ENCODE peak calls at places on chromosomes 7 and 10, in five cellular contexts. G, C, V, R and X are unnamed samples.

GRCh38 chr10:43231523-43232078 is 35.3 kb downstream of the RASGEF1A start:
- DNase-seq in G (peak; percentile 6), C (no peak), V (no peak), R (no peak), X (no peak)

GRCh38 chr7:47807756-47808155 is 140.5 kb downstream of the PKD1L1 start:
- DNase-seq in G (no peak), C (no peak), V (no peak), R (no peak), X (no peak)

GRCh38 chr7:80095545-80095944 is 39.1 kb upstream of the GNAI1 start:
- DNase-seq in G (no peak), C (peak; percentile 45), V (no peak), R (peak; percentile 56), X (no peak)

GRCh38 chr10:23461557-23461956 is 22.7 kb downstream of the OTUD1 start:
- DNase-seq in G (no peak), C (no peak), V (no peak), R (no peak), X (no peak)

GRCh38 chr7:86969865-86970264 is 89.6 kb downstream of the ELAPOR2 start:
- DNase-seq in G (no peak), C (no peak), V (no peak), R (no peak), X (no peak)

GRCh38 chr7:101172854-101173751 is 7.0 kb downstream of the NAT16 start:
- DNase-seq in G (no peak), C (peak; percentile 91), V (peak; percentile 46), R (peak; percentile 58), X (no peak)

GRCh38 chr7:92158660-92159575 is 20.0 kb downstream of the LRRD1 start:
- DNase-seq in G (no peak), C (peak; percentile 71), V (no peak), R (peak; percentile 91), X (peak; percentile 48)

GRCh38 chr7:36667007-36667406 is 57.3 kb downstream of the AOAH start:
- DNase-seq in G (no peak), C (no peak), V (no peak), R (peak; percentile 37), X (no peak)

GRCh38 chr10:77552252-77552651 is 85.4 kb downstream of the KCNMA1 start:
- DNase-seq in G (no peak), C (no peak), V (no peak), R (no peak), X (no peak)

GRCh38 chr7:142455392-142455791 is 197.5 kb upstream of the PRSS58 start:
- DNase-seq in G (no peak), C (no peak), V (no peak), R (no peak), X (no peak)

GRCh38 chr7:6385110-6385792 is 62.5 kb downstream of the DAGLB start:
- DNase-seq in G (no peak), C (peak; percentile 95), V (peak; percentile 80), R (peak; percentile 96), X (peak; percentile 97)

GRCh38 chr10:104322416-104322782 is 15.9 kb downstream of the ITPRIP start:
- DNase-seq in G (no peak), C (no peak), V (no peak), R (no peak), X (peak; percentile 89)

GRCh38 chr10:18719811-18720210 is 60.6 kb downstream of the ARL5B start:
- DNase-seq in G (no peak), C (peak; percentile 77), V (no peak), R (peak; percentile 9), X (no peak)

GRCh38 chr10:98582363-98582762 is 135.6 kb upstream of the HPS1 start:
- DNase-seq in G (no peak), C (no peak), V (no peak), R (no peak), X (peak; percentile 19)

GRCh38 chr7:91383186-91383585 is 119.0 kb downstream of the FZD1 start:
- DNase-seq in G (no peak), C (no peak), V (no peak), R (peak; percentile 10), X (no peak)

GRCh38 chr10:21399392-21400015 is 126.0 kb downstream of the SKIDA1 start:
- DNase-seq in G (no peak), C (peak; percentile 85), V (peak; percentile 68), R (peak; percentile 89), X (peak; percentile 93)

GRCh38 chr10:77556990-77557601 is 80.5 kb downstream of the KCNMA1 start:
- DNase-seq in G (no peak), C (peak; percentile 63), V (no peak), R (no peak), X (no peak)

GRCh38 chr7:88226886-88227516 is 7.2 kb upstream of the SRI start:
- DNase-seq in G (no peak), C (peak; percentile 98), V (peak; percentile 76), R (peak; percentile 86), X (peak; percentile 95)

GRCh38 chr10:62266147-62266546 is 2.5 kb downstream of the RTKN2 start:
- DNase-seq in G (no peak), C (peak; percentile 53), V (no peak), R (no peak), X (no peak)

GRCh38 chr10:119705434-119705831 is 20.4 kb upstream of the INPP5F start:
- DNase-seq in G (no peak), C (no peak), V (no peak), R (no peak), X (no peak)

GRCh38 chr7:82317257-82317721 is 126.3 kb downstream of the CACNA2D1 start:
- DNase-seq in G (no peak), C (no peak), V (no peak), R (no peak), X (no peak)

GRCh38 chr10:79292789-79293746 is 54.2 kb upstream of the PPIF start:
- DNase-seq in G (no peak), C (peak; percentile 84), V (no peak), R (no peak), X (no peak)

GRCh38 chr10:4698075-4698474 is 127.9 kb upstream of the AKR1E2 start:
- DNase-seq in G (no peak), C (no peak), V (no peak), R (peak; percentile 54), X (no peak)

DNA sequence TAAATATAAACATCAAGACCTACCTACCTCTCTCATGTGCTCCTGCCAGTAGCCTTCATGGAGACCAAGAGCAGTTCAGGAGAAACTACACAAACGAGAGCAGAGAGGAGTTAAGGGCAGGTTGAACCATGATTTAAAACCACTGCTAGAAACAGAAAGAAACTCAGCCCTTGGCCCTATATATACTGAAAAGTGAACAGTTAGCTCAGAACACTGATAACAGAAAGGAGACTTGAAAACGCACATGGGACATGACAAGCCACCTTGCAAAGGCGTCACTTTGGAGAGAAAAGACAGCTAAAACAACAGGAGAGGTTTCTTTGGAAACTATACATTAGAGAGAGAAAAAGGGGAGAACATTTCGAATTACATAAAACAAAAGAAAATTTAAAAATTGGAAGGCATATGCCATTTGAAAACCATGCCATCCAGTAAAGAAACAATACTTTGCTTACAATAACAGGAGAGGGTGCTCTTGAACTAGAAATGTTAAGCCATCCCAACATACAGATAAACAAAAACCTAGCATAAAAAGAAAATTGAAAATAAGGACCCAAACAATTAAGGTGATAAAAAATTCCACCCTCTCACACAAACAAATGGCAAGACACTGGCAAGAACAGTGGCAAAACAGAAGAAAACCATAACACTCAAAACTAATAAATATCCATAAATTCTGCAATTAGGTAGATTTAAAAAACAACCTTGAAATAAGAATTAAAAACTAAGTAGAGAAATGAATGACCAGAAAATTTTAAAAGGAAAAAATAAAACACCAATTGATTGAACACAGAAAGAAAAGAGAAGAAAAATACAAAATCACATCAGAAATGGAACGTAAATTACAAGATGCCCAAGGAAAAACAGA is 232.7 kb downstream of the IMMP2L start:
- DNase-seq in G (no peak), C (peak; percentile 21), V (no peak), R (peak; percentile 48), X (peak; percentile 4)
- TF ChIP-seq CTCF in G (no peak), C (peak; percentile 55), V (peak; percentile 9), R (peak; percentile 22), X (peak; percentile 58)

GRCh38 chr7:75914655-75915415 is at the start of gene POR:
- DNase-seq in G (peak; percentile 91), C (peak; percentile 94), V (peak; percentile 96), R (peak; percentile 87), X (peak; percentile 81)
- TF ChIP-seq CTCF in G (no peak), C (no peak), V (no peak), R (no peak), X (peak; percentile 29)

GRCh38 chr7:94149776-94150545 is 145.8 kb upstream of the BET1 start:
- DNase-seq in G (no peak), C (no peak), V (no peak), R (no peak), X (no peak)

GRCh38 chr7:94154182-94154581 is 150.0 kb upstream of the BET1 start:
- DNase-seq in G (no peak), C (no peak), V (no peak), R (no peak), X (no peak)

DNA sequence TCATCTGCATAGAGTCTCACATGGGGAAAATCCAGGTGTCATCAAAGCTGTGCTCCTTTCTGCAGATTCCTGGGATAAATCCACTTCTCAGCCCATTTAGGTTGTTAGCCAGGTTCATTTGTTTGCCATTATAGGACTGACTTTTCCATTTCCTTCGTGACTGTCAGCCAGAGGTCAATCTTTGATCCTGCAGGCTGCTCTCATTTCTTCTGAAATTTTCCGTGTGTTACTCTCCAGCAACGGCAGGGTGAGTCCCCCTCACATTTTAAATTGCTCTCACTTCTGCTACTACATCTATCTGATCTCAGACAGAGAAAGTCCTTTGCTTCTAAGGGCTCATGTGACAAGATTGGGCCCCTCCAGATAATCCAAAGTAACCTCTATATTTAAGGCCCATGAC is 150.7 kb upstream of the BET1 start:
- DNase-seq in G (no peak), C (no peak), V (no peak), R (no peak), X (no peak)
- TF ChIP-seq CTCF in G (no peak), C (no peak), V (no peak), R (no peak), X (no peak)

GRCh38 chr7:114426824-114427223 is 12.2 kb downstream of the FOXP2 start:
- DNase-seq in G (no peak), C (peak; percentile 37), V (peak; percentile 34), R (peak; percentile 65), X (peak; percentile 15)

GRCh38 chr7:114419441-114420107 is 5.0 kb downstream of the FOXP2 start:
- DNase-seq in G (no peak), C (no peak), V (no peak), R (no peak), X (no peak)

GRCh38 chr7:114423218-114423496 is 8.5 kb downstream of the FOXP2 start:
- DNase-seq in G (no peak), C (no peak), V (no peak), R (no peak), X (no peak)

GRCh38 chr7:114426380-114426779 is 11.8 kb downstream of the FOXP2 start:
- DNase-seq in G (no peak), C (no peak), V (no peak), R (no peak), X (no peak)

DNA sequence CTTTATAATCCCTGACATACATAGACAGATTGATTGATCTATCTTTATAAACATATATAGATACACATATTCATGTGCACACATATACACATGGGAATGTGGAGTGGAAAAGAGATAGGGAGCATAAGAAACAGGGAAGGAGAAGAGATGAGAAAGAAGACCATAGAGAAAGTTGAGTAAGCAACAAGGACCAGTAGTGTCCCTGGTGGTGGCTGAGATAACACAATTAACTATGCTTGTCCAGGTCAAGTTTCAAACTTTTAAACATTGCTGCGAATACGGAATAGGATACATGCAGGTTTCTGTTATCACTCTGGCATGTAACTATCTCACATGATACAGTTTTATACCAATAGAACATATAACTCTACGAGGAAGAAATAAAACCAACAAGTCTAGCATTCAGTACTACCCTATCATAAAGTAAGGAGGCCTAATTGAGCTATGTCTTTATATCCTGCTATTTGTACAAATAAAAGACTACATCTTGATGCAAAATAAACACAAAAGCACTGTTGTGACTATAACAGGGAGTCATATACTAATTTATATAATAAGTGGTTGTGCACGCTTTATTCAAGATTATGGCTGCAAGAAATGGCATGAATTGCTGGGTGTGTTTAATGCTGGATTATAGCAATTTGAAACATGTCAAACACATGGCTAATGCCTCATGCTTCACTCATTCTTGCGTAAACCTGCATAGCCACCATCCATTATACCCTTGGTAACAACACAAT is 8.0 kb downstream of the FOXP2 start:
- DNase-seq in G (no peak), C (peak; percentile 19), V (no peak), R (no peak), X (peak; percentile 73)
- TF ChIP-seq CTCF in G (no peak), C (peak; percentile 52), V (peak; percentile 29), R (peak; percentile 30), X (peak; percentile 50)